ENCODE peak calls at places on chromosomes 2 and 18, in six cellular contexts. A is immature natural killer cell, B is bronchial epithelial cell, J is SJSA1, T is stomach, P is activated T-helper 1 cell treated with Interleukin-2 at 50 U/mL for 16 hours. F is an unnamed sample.

GRCh38 chr2:190716176-190716807 is 67.4 kb downstream of the NAB1 start:
- DNase-seq in A (no peak), B (peak; percentile 22), J (no peak), T (no peak), P (no peak), F (no peak)

GRCh38 chr2:4588606-4589005 is 885.2 kb downstream of the DCDC2C start:
- DNase-seq in A (no peak), B (no peak), J (no peak), T (no peak), P (no peak), F (no peak)

GRCh38 chr2:78147466-78147865 is 625.3 kb upstream of the LRRTM4 start:
- DNase-seq in A (no peak), B (peak; percentile 9), J (no peak), T (no peak), P (no peak), F (no peak)

GRCh38 chr2:77484026-77484425 is 38.1 kb downstream of the LRRTM4 start:
- DNase-seq in A (no peak), B (no peak), J (no peak), T (no peak), P (no peak), F (no peak)

GRCh38 chr2:112714331-112714730 is 6.5 kb upstream of the NT5DC4 start:
- DNase-seq in A (no peak), B (no peak), J (no peak), T (no peak), P (no peak), F (no peak)

GRCh38 chr2:29839306-29839705 is 82.1 kb downstream of the ALK start:
- DNase-seq in A (no peak), B (no peak), J (no peak), T (no peak), P (no peak), F (no peak)

GRCh38 chr2:15159751-15160177 is 401.4 kb downstream of the NBAS start:
- DNase-seq in A (no peak), B (peak; percentile 49), J (peak; percentile 28), T (no peak), P (no peak), F (no peak)

GRCh38 chr18:35063875-35064274 is 22.7 kb downstream of the MAPRE2 start:
- DNase-seq in A (no peak), B (no peak), J (no peak), T (no peak), P (no peak), F (no peak)

GRCh38 chr2:160700006-160700405 is 206.4 kb upstream of the RBMS1 start:
- DNase-seq in A (no peak), B (no peak), J (no peak), T (no peak), P (no peak), F (no peak)

GRCh38 chr2:44996356-44996755 is 12.9 kb downstream of the SIX2 start:
- DNase-seq in A (no peak), B (no peak), J (no peak), T (no peak), P (no peak), F (no peak)

GRCh38 chr2:202690321-202690900 is 55.6 kb downstream of the FAM117B start:
- DNase-seq in A (no peak), B (peak; percentile 59), J (no peak), T (no peak), P (no peak), F (no peak)

GRCh38 chr18:6248017-6248416 is 166.7 kb downstream of the L3MBTL4 start:
- DNase-seq in A (no peak), B (no peak), J (no peak), T (no peak), P (no peak), F (no peak)

GRCh38 chr2:188199716-188200128 is 92.0 kb upstream of the GULP1 start:
- DNase-seq in A (no peak), B (peak; percentile 76), J (peak; percentile 63), T (no peak), P (no peak), F (no peak)

GRCh38 chr2:223020971-223021675 is 30.9 kb upstream of the KCNE4 start:
- DNase-seq in A (no peak), B (no peak), J (no peak), T (no peak), P (no peak), F (no peak)

GRCh38 chr18:44546954-44547353 is 133.7 kb upstream of the SETBP1 start:
- DNase-seq in A (no peak), B (no peak), J (no peak), T (no peak), P (no peak), F (no peak)

GRCh38 chr2:5074738-5075137 is 617.4 kb upstream of the SOX11 start:
- DNase-seq in A (no peak), B (no peak), J (no peak), T (no peak), P (no peak), F (no peak)

GRCh38 chr2:26707747-26708146 is 15.2 kb downstream of the KCNK3 start:
- DNase-seq in A (no peak), B (no peak), J (no peak), T (no peak), P (no peak), F (no peak)

GRCh38 chr18:3211236-3211992 is 8.4 kb downstream of the MYOM1 start:
- DNase-seq in A (no peak), B (no peak), J (peak; percentile 38), T (no peak), P (no peak), F (no peak)

GRCh38 chr18:78774741-78775141 is 204.9 kb upstream of the SALL3 start:
- DNase-seq in A (no peak), B (no peak), J (no peak), T (peak; percentile 22), P (no peak), F (no peak)

GRCh38 chr2:178225011-178225817 is 30.9 kb downstream of the OSBPL6 start:
- DNase-seq in A (no peak), B (no peak), J (no peak), T (no peak), P (no peak), F (no peak)

GRCh38 chr2:179692610-179693009 is 168.8 kb downstream of the ZNF385B start:
- DNase-seq in A (no peak), B (peak; percentile 15), J (no peak), T (no peak), P (no peak), F (no peak)

GRCh38 chr2:188820576-188820975 is 153.6 kb upstream of the COL3A1 start:
- DNase-seq in A (no peak), B (no peak), J (no peak), T (no peak), P (no peak), F (no peak)

GRCh38 chr2:222978850-222979249 is 73.1 kb upstream of the KCNE4 start:
- DNase-seq in A (no peak), B (no peak), J (no peak), T (no peak), P (no peak), F (no peak)

GRCh38 chr2:23606968-23607367 is 222.0 kb downstream of the KLHL29 start:
- DNase-seq in A (no peak), B (peak; percentile 21), J (peak; percentile 67), T (no peak), P (no peak), F (no peak)

GRCh38 chr18:25278415-25278814 is 73.6 kb downstream of the ZNF521 start:
- DNase-seq in A (no peak), B (no peak), J (no peak), T (no peak), P (no peak), F (no peak)

GRCh38 chr2:26582890-26583289 is 58.3 kb downstream of the CIB4 start:
- DNase-seq in A (no peak), B (no peak), J (no peak), T (no peak), P (no peak), F (no peak)

GRCh38 chr2:176521860-176522259 is 252.6 kb downstream of the MTX2 start:
- DNase-seq in A (no peak), B (no peak), J (no peak), T (no peak), P (no peak), F (no peak)

GRCh38 chr2:19114754-19115231 is 243.6 kb downstream of the OSR1 start:
- DNase-seq in A (no peak), B (peak; percentile 49), J (no peak), T (no peak), P (no peak), F (no peak)

GRCh38 chr2:99802730-99803129 is 312.9 kb upstream of the REV1 start:
- DNase-seq in A (no peak), B (no peak), J (no peak), T (no peak), P (no peak), F (no peak)

GRCh38 chr2:71688530-71688929 is 235.2 kb downstream of the DYSF start:
- DNase-seq in A (no peak), B (no peak), J (no peak), T (no peak), P (no peak), F (no peak)

GRCh38 chr2:126855606-126856005 is 43.1 kb upstream of the TEX51 start:
- DNase-seq in A (no peak), B (no peak), J (no peak), T (no peak), P (no peak), F (no peak)

GRCh38 chr2:23312996-23313606 is 71.9 kb upstream of the KLHL29 start:
- DNase-seq in A (no peak), B (no peak), J (no peak), T (no peak), P (no peak), F (no peak)